ENCODE peak calls at places on chromosome 1, in seven cellular contexts. E, B, I, K, V, P and L are unnamed samples.

GRCh38 chr1:153791856-153792253 is 16.6 kb downstream of the SLC27A3 start:
- DNase-seq in E (no peak), K (no peak), V (peak), P (no peak), B (peak), I (no peak), L (no peak)

GRCh38 chr1:2347409-2347785 is 44.0 kb downstream of the MORN1 start:
- DNase-seq in I (no peak), B (no peak), E (no peak), K (no peak), V (no peak), P (no peak), L (no peak)

GRCh38 chr1:175482072-175482451 is 261.3 kb downstream of the TNR start:
- DNase-seq in B (no peak), E (no peak), I (no peak), V (no peak), P (no peak), K (no peak), L (no peak)

GRCh38 chr1:214220891-214221290 is 60.1 kb upstream of the SMYD2 start:
- DNase-seq in B (no peak), E (no peak), K (no peak), V (no peak), P (no peak), I (no peak), L (no peak)

GRCh38 chr1:215669806-215670485 is 102.8 kb downstream of the KCTD3 start:
- DNase-seq in P (no peak), K (no peak), E (no peak), I (no peak), V (no peak), B (no peak), L (no peak)

GRCh38 chr1:150829751-150830150 is 21.7 kb upstream of the CTSK start:
- DNase-seq in P (no peak), I (no peak), V (no peak), E (no peak), K (no peak), B (no peak), L (no peak)

GRCh38 chr1:41395599-41395956 is 34.3 kb downstream of the FOXO6 start:
- DNase-seq in I (no peak), V (no peak), K (no peak), E (no peak), P (no peak), B (no peak), L (no peak)

GRCh38 chr1:6743189-6744101 is 41.8 kb upstream of the CAMTA1 start:
- DNase-seq in P (peak), B (no peak), K (no peak), I (no peak), E (peak), V (peak), L (peak)

GRCh38 chr1:183129921-183130675 is 56.0 kb upstream of the LAMC2 start:
- DNase-seq in K (no peak), E (no peak), B (no peak), I (no peak), P (no peak), V (no peak), L (no peak)

GRCh38 chr1:12189328-12189682 is 22.5 kb downstream of the TNFRSF1B start:
- DNase-seq in B (no peak), P (no peak), E (no peak), K (no peak), V (no peak), I (no peak), L (no peak)

GRCh38 chr1:1623181-1623630 is 7.9 kb downstream of the MIB2 start:
- DNase-seq in V (no peak), P (no peak), K (no peak), E (no peak), I (no peak), B (no peak), L (no peak)

GRCh38 chr1:151494741-151495281 is 16.4 kb upstream of the CGN start:
- DNase-seq in E (no peak), P (no peak), B (no peak), I (no peak), K (no peak), V (peak), L (no peak)

GRCh38 chr1:175848329-175848728 is 104.9 kb upstream of the TNR start:
- DNase-seq in B (no peak), E (no peak), V (no peak), I (no peak), K (no peak), P (no peak), L (no peak)

GRCh38 chr1:40394456-40395172 is 21.1 kb downstream of the SMAP2 start:
- DNase-seq in I (no peak), V (no peak), B (no peak), K (no peak), P (peak), E (no peak), L (no peak)

GRCh38 chr1:45892068-45892785 is 88.8 kb downstream of the MAST2 start:
- DNase-seq in P (no peak), V (peak), I (no peak), E (no peak), K (no peak), B (no peak), L (no peak)

GRCh38 chr1:11690669-11691301 is 725 bp upstream of the DRAXIN start:
- DNase-seq in K (no peak), V (peak), B (no peak), I (no peak), P (no peak), E (no peak), L (no peak)